ENCODE peak calls at places on chromosomes 11 and 22, in four cellular contexts. J, V, A and X are unnamed samples.

GRCh38 chr11:60165946-60166345 is 16.9 kb downstream of the MS4A6A start:
- DNase-seq in V (no peak), A (no peak), J (no peak), X (no peak)

GRCh38 chr22:49734390-49734789 is 93.3 kb downstream of the BRD1 start:
- DNase-seq in A (no peak), J (no peak), V (no peak), X (no peak)

GRCh38 chr22:39543095-39543494 is 10.5 kb upstream of the RPS19BP1 start:
- DNase-seq in V (no peak), A (no peak), J (no peak), X (peak)

GRCh38 chr11:88383446-88383845 is 45.9 kb upstream of the CTSC start:
- DNase-seq in V (no peak), A (no peak), J (no peak), X (no peak)

GRCh38 chr11:10640308-10640707 is 53.2 kb downstream of the IRAG1 start:
- DNase-seq in V (no peak), J (no peak), A (no peak), X (no peak)

GRCh38 chr11:104572279-104572678 is 326.0 kb downstream of the CASP12 start:
- DNase-seq in V (no peak), J (no peak), A (no peak), X (no peak)

GRCh38 chr22:17269607-17270261 is 50.5 kb upstream of the ADA2 start:
- DNase-seq in J (no peak), A (no peak), V (no peak), X (no peak)

GRCh38 chr22:37661160-37661924 is 2.8 kb downstream of the PDXP start:
- DNase-seq in V (no peak), A (no peak), J (peak), X (peak)

GRCh38 chr11:78768345-78768744 is 193.7 kb upstream of the NARS2 start:
- DNase-seq in V (no peak), A (no peak), J (no peak), X (no peak)

GRCh38 chr22:23246982-23247766 is 66.9 kb downstream of the BCR start:
- DNase-seq in J (no peak), A (no peak), V (no peak), X (no peak)

GRCh38 chr11:35390737-35391682 is 28.3 kb downstream of the SLC1A2 start:
- DNase-seq in J (no peak), A (peak), V (no peak), X (no peak)

GRCh38 chr11:66844496-66845142 is 1.4 kb downstream of the RCE1 start:
- DNase-seq in A (no peak), J (no peak), V (no peak), X (no peak)

GRCh38 chr11:73334244-73335203 is 26.4 kb downstream of the ARHGEF17 start:
- DNase-seq in V (no peak), J (peak), A (no peak), X (peak)